ENCODE peak calls at places on chromosomes 7 and 10, in seven cellular contexts. One of them, this sample, is unnamed.

GRCh38 chr7:25711940-25712339 is 440.1 kb upstream of the NFE2L3 start:
- DNase-seq in fibroblast of lung: no peak
- DNase-seq in GM04504: no peak
- DNase-seq in SHP77: no peak
- DNase-seq in NCI-H2107: no peak
- DNase-seq in prostate gland: no peak
- DNase-seq in NCI-H1694 treated with DMSO at 0.1 percent for 48 hours: no peak
- DNase-seq in this sample: no peak

GRCh38 chr10:13234172-13234571 is at the start of gene UCMA:
- DNase-seq in fibroblast of lung: no peak
- DNase-seq in GM04504: no peak
- DNase-seq in SHP77: no peak
- DNase-seq in NCI-H2107: no peak
- DNase-seq in prostate gland: no peak
- DNase-seq in NCI-H1694 treated with DMSO at 0.1 percent for 48 hours: no peak
- DNase-seq in this sample: no peak

GRCh38 chr7:1357601-1358271 is 101.5 kb downstream of the MICALL2 start:
- DNase-seq in fibroblast of lung: no peak
- DNase-seq in GM04504: no peak
- DNase-seq in SHP77: no peak
- DNase-seq in NCI-H2107: no peak
- DNase-seq in prostate gland: no peak
- DNase-seq in NCI-H1694 treated with DMSO at 0.1 percent for 48 hours: no peak
- DNase-seq in this sample: no peak

GRCh38 chr10:12414278-12414988 is 65.1 kb downstream of the CAMK1D start:
- DNase-seq in fibroblast of lung: no peak
- DNase-seq in GM04504: no peak
- DNase-seq in SHP77: no peak
- DNase-seq in NCI-H2107: no peak
- DNase-seq in prostate gland: no peak
- DNase-seq in NCI-H1694 treated with DMSO at 0.1 percent for 48 hours: no peak
- DNase-seq in this sample: no peak

GRCh38 chr10:48507933-48508830 is 96.7 kb downstream of the ARHGAP22 start:
- DNase-seq in fibroblast of lung: peak
- DNase-seq in GM04504: no peak
- DNase-seq in SHP77: no peak
- DNase-seq in NCI-H2107: no peak
- DNase-seq in prostate gland: no peak
- DNase-seq in NCI-H1694 treated with DMSO at 0.1 percent for 48 hours: no peak
- DNase-seq in this sample: no peak

GRCh38 chr7:157414702-157415096 is 77.9 kb downstream of the DNAJB6 start:
- DNase-seq in fibroblast of lung: no peak
- DNase-seq in GM04504: no peak
- DNase-seq in SHP77: no peak
- DNase-seq in NCI-H2107: no peak
- DNase-seq in prostate gland: no peak
- DNase-seq in NCI-H1694 treated with DMSO at 0.1 percent for 48 hours: no peak
- DNase-seq in this sample: no peak

GRCh38 chr7:135385209-135385608 is 124.7 kb downstream of the CNOT4 start:
- DNase-seq in fibroblast of lung: peak
- DNase-seq in GM04504: no peak
- DNase-seq in SHP77: no peak
- DNase-seq in NCI-H2107: no peak
- DNase-seq in prostate gland: peak
- DNase-seq in NCI-H1694 treated with DMSO at 0.1 percent for 48 hours: no peak
- DNase-seq in this sample: peak

GRCh38 chr10:32004161-32004591 is 52.0 kb downstream of the KIF5B start:
- DNase-seq in fibroblast of lung: peak
- DNase-seq in GM04504: no peak
- DNase-seq in SHP77: no peak
- DNase-seq in NCI-H2107: no peak
- DNase-seq in prostate gland: no peak
- DNase-seq in NCI-H1694 treated with DMSO at 0.1 percent for 48 hours: no peak
- DNase-seq in this sample: no peak

GRCh38 chr10:72274730-72275350 is 1.1 kb downstream of the DDIT4 start:
- DNase-seq in fibroblast of lung: peak
- DNase-seq in GM04504: no peak
- DNase-seq in SHP77: no peak
- DNase-seq in NCI-H2107: no peak
- DNase-seq in prostate gland: peak
- DNase-seq in NCI-H1694 treated with DMSO at 0.1 percent for 48 hours: peak
- DNase-seq in this sample: no peak

GRCh38 chr10:105150486-105150885 is 509.4 kb downstream of the SORCS3 start:
- DNase-seq in fibroblast of lung: no peak
- DNase-seq in GM04504: no peak
- DNase-seq in SHP77: no peak
- DNase-seq in NCI-H2107: no peak
- DNase-seq in prostate gland: no peak
- DNase-seq in NCI-H1694 treated with DMSO at 0.1 percent for 48 hours: no peak
- DNase-seq in this sample: no peak

GRCh38 chr10:103502849-103503660 is 9.6 kb downstream of the NEURL1 start:
- DNase-seq in fibroblast of lung: no peak
- DNase-seq in GM04504: no peak
- DNase-seq in SHP77: no peak
- DNase-seq in NCI-H2107: no peak
- DNase-seq in prostate gland: no peak
- DNase-seq in NCI-H1694 treated with DMSO at 0.1 percent for 48 hours: no peak
- DNase-seq in this sample: no peak

GRCh38 chr10:17249820-17250219 is 21.8 kb downstream of the VIM start:
- DNase-seq in fibroblast of lung: peak
- DNase-seq in GM04504: no peak
- DNase-seq in SHP77: no peak
- DNase-seq in NCI-H2107: no peak
- DNase-seq in prostate gland: no peak
- DNase-seq in NCI-H1694 treated with DMSO at 0.1 percent for 48 hours: no peak
- DNase-seq in this sample: no peak

GRCh38 chr7:18393465-18394118 is 102.0 kb upstream of the HDAC9 start:
- DNase-seq in fibroblast of lung: no peak
- DNase-seq in GM04504: no peak
- DNase-seq in SHP77: peak
- DNase-seq in NCI-H2107: peak
- DNase-seq in prostate gland: no peak
- DNase-seq in NCI-H1694 treated with DMSO at 0.1 percent for 48 hours: no peak
- DNase-seq in this sample: no peak

GRCh38 chr7:18708204-18708603 is 212.7 kb downstream of the HDAC9 start:
- DNase-seq in fibroblast of lung: no peak
- DNase-seq in GM04504: no peak
- DNase-seq in SHP77: peak
- DNase-seq in NCI-H2107: no peak
- DNase-seq in prostate gland: no peak
- DNase-seq in NCI-H1694 treated with DMSO at 0.1 percent for 48 hours: no peak
- DNase-seq in this sample: no peak

GRCh38 chr7:70598976-70599375 is 533.0 kb upstream of the GALNT17 start:
- DNase-seq in fibroblast of lung: no peak
- DNase-seq in GM04504: no peak
- DNase-seq in SHP77: no peak
- DNase-seq in NCI-H2107: peak
- DNase-seq in prostate gland: peak
- DNase-seq in NCI-H1694 treated with DMSO at 0.1 percent for 48 hours: no peak
- DNase-seq in this sample: no peak

GRCh38 chr10:58622286-58622685 is 109.6 kb downstream of the BICC1 start:
- DNase-seq in fibroblast of lung: peak
- DNase-seq in GM04504: no peak
- DNase-seq in SHP77: no peak
- DNase-seq in NCI-H2107: no peak
- DNase-seq in prostate gland: no peak
- DNase-seq in NCI-H1694 treated with DMSO at 0.1 percent for 48 hours: no peak
- DNase-seq in this sample: peak

GRCh38 chr10:12492016-12492415 is 142.7 kb downstream of the CAMK1D start:
- DNase-seq in fibroblast of lung: no peak
- DNase-seq in GM04504: no peak
- DNase-seq in SHP77: no peak
- DNase-seq in NCI-H2107: no peak
- DNase-seq in prostate gland: no peak
- DNase-seq in NCI-H1694 treated with DMSO at 0.1 percent for 48 hours: no peak
- DNase-seq in this sample: no peak

GRCh38 chr10:35822316-35822715 is 180.2 kb upstream of the FZD8 start:
- DNase-seq in fibroblast of lung: peak
- DNase-seq in GM04504: peak
- DNase-seq in SHP77: peak
- DNase-seq in NCI-H2107: no peak
- DNase-seq in prostate gland: peak
- DNase-seq in NCI-H1694 treated with DMSO at 0.1 percent for 48 hours: peak
- DNase-seq in this sample: peak

GRCh38 chr7:74059681-74060588 is 23.7 kb upstream of the LIMK1 start:
- DNase-seq in fibroblast of lung: no peak
- DNase-seq in GM04504: no peak
- DNase-seq in SHP77: no peak
- DNase-seq in NCI-H2107: no peak
- DNase-seq in prostate gland: peak
- DNase-seq in NCI-H1694 treated with DMSO at 0.1 percent for 48 hours: no peak
- DNase-seq in this sample: no peak

This sample was measured in skeletal muscle cell.